ENCODE peak calls at places on chromosomes 7 and 10, in four cellular contexts. D is fibroblast of villous mesenchyme, V is left ventricle myocardium inferior, O is fibroblast of lung. X is an unnamed sample.

GRCh38 chr10:42556931-42557330 is 81.4 kb downstream of the ZNF33B start:
- DNase-seq in D (no peak), V (no peak), O (no peak), X (no peak)

GRCh38 chr7:5425507-5426225 is 2.0 kb upstream of the TNRC18 start:
- DNase-seq in D (peak), V (peak), O (peak), X (peak)

GRCh38 chr7:156368053-156368452 is 272.5 kb upstream of the RNF32 start:
- DNase-seq in D (no peak), V (no peak), O (no peak), X (no peak)

GRCh38 chr7:22561895-22562593 is 62.1 kb upstream of the STEAP1B start:
- DNase-seq in D (no peak), V (no peak), O (peak), X (no peak)

GRCh38 chr10:17533731-17534130 is 79.3 kb upstream of the ST8SIA6 start:
- DNase-seq in D (no peak), V (no peak), O (peak), X (no peak)

GRCh38 chr10:105146436-105146835 is 505.3 kb downstream of the SORCS3 start:
- DNase-seq in D (no peak), V (no peak), O (peak), X (no peak)

GRCh38 chr10:23060918-23061317 is 34.5 kb upstream of the MSRB2 start:
- DNase-seq in D (no peak), V (no peak), O (no peak), X (no peak)

GRCh38 chr10:77605466-77605865 is 32.1 kb downstream of the KCNMA1 start:
- DNase-seq in D (no peak), V (no peak), O (no peak), X (no peak)

GRCh38 chr10:73940634-73941221 is 29.8 kb downstream of the PLAU start:
- DNase-seq in D (peak), V (peak), O (peak), X (peak)

GRCh38 chr10:79247373-79248137 is 99.7 kb upstream of the PPIF start:
- DNase-seq in D (no peak), V (no peak), O (no peak), X (no peak)

GRCh38 chr7:16025696-16026095 is 339.2 kb upstream of the MEOX2 start:
- DNase-seq in D (no peak), V (no peak), O (peak), X (no peak)

GRCh38 chr10:100747061-100747825 is 1.9 kb downstream of the PAX2 start:
- DNase-seq in D (no peak), V (no peak), O (no peak), X (no peak)

GRCh38 chr7:158239290-158239981 is 348.2 kb downstream of the PTPRN2 start:
- DNase-seq in D (no peak), V (no peak), O (no peak), X (no peak)

GRCh38 chr7:44603208-44603607 is 3.2 kb upstream of the OGDH start:
- DNase-seq in D (no peak), V (no peak), O (no peak), X (no peak)

GRCh38 chr10:88117869-88118632 is 254.6 kb downstream of the PTEN start:
- DNase-seq in D (no peak), V (no peak), O (no peak), X (no peak)

GRCh38 chr7:97179454-97180104 is 62.1 kb downstream of the SDHAF3 start:
- DNase-seq in D (peak), V (no peak), O (peak), X (peak)

GRCh38 chr7:43779032-43779812 is 20.7 kb downstream of the BLVRA start:
- DNase-seq in D (no peak), V (no peak), O (no peak), X (no peak)

GRCh38 chr10:102650655-102651454 is 6.6 kb downstream of the TRIM8 start:
- DNase-seq in D (no peak), V (no peak), O (no peak), X (no peak)

GRCh38 chr7:64651632-64652165 is 14.2 kb upstream of the ZNF107 start:
- DNase-seq in D (no peak), V (no peak), O (no peak), X (no peak)